ENCODE peak calls at places on chromosomes 11 and 22, in five cellular contexts. Q is HepG2, S is K562, N is H1, V is GM12878. W is an unnamed sample.
A peak's percentile ranks its signal among the peaks of the same experiment; 100 is the strongest.

GRCh38 chr11:109547356-109548027 is 125.5 kb downstream of the C11orf87 start:
- DNase-seq in Q (no peak), S (no peak), N (no peak), V (no peak), W (no peak)

GRCh38 chr22:30752771-30753170 is 58.1 kb downstream of the OSBP2 start:
- DNase-seq in Q (no peak), S (no peak), N (no peak), V (no peak), W (no peak)

GRCh38 chr11:67119577-67120391 is 721 bp downstream of the KDM2A start:
- DNase-seq in Q (no peak), S (peak; percentile 63), N (peak; percentile 54), V (no peak), W (peak; percentile 44)

GRCh38 chr11:64823568-64824119 is 13.3 kb upstream of the MEN1 start:
- DNase-seq in Q (no peak), S (no peak), N (no peak), V (no peak), W (no peak)

GRCh38 chr11:123300874-123301695 is 106.0 kb upstream of the CLMP start:
- DNase-seq in Q (no peak), S (no peak), N (no peak), V (peak; percentile 47), W (no peak)

GRCh38 chr11:122154227-122154626 is 38.2 kb upstream of the BLID start:
- DNase-seq in Q (no peak), S (no peak), N (no peak), V (no peak), W (peak; percentile 27)

GRCh38 chr22:41589260-41589600 is 410 bp downstream of the PMM1 start:
- DNase-seq in Q (no peak), S (no peak), N (peak; percentile 59), V (no peak), W (peak; percentile 60)

GRCh38 chr11:74345420-74345819 is 34.0 kb upstream of the P4HA3 start:
- DNase-seq in Q (no peak), S (no peak), N (no peak), V (no peak), W (no peak)

GRCh38 chr22:39185601-39186012 is 33.1 kb upstream of the CBX7 start:
- DNase-seq in Q (peak; percentile 50), S (no peak), N (no peak), V (no peak), W (no peak)

GRCh38 chr11:97893612-97894011 is 1127.1 kb upstream of the CNTN5 start:
- DNase-seq in Q (no peak), S (no peak), N (no peak), V (no peak), W (no peak)

GRCh38 chr11:40293655-40294342 is 1165.7 kb downstream of the LRRC4C start:
- DNase-seq in Q (peak; percentile 61), S (peak; percentile 64), N (peak; percentile 84), V (peak; percentile 30), W (peak; percentile 94)

GRCh38 chr11:58222730-58223129 is 6.0 kb downstream of the OR10Q1 start:
- DNase-seq in Q (no peak), S (no peak), N (no peak), V (no peak), W (no peak)

GRCh38 chr22:24133187-24133965 is 47.9 kb upstream of the SUSD2 start:
- DNase-seq in Q (no peak), S (no peak), N (no peak), V (no peak), W (peak; percentile 51)

GRCh38 chr11:130514316-130514715 is 65.9 kb downstream of the ADAMTS15 start:
- DNase-seq in Q (no peak), S (no peak), N (peak; percentile 34), V (no peak), W (no peak)

DNA sequence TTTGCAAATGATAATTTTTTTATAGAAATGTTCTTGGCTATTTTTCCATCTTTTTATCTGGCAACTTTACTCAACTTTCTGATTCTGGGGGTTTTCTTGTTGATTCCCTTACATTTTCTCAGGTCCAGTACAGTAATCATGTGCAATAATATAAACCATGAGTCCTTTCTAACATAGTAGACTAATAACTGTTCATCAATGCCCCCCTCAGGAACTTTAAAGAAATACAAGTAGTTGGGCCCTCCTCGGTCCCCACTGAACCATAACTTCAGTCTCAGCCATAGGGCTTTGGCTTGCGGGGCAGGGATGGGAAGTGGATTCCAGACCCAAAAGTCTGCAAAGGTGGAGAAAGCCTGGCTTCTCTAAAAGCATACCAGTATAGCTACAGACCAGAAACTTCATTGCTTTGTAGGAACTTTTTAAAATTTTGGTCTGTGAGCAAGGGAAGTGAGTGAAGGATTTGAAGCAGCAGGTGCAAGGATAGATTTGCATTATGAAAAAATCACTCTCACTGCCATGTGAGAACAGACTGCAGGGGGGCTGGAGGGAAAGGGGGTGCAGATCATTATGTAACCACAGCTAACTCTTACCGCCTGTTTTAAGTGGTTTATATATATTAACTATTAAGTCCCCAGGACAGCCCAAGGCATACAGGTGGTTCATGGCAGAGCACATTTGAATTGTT is 10.5 kb upstream of the TUB start:
- DNase-seq in Q (peak; percentile 20), S (peak; percentile 51), N (no peak), V (no peak), W (peak; percentile 60)
- H3K4me2 ChIP-seq in Q (no peak overlapping the region), S (no peak overlapping the region), N (no peak overlapping the region), V (no peak overlapping the region), W (no peak overlapping the region)

GRCh38 chr11:133007020-133007584 is 525.2 kb downstream of the OPCML start:
- DNase-seq in Q (no peak), S (no peak), N (no peak), V (no peak), W (no peak)

GRCh38 chr11:132999031-132999430 is 533.3 kb downstream of the OPCML start:
- DNase-seq in Q (no peak), S (no peak), N (no peak), V (no peak), W (no peak)

GRCh38 chr11:132999519-132999918 is 532.8 kb downstream of the OPCML start:
- DNase-seq in Q (no peak), S (no peak), N (no peak), V (no peak), W (peak; percentile 26)

DNA sequence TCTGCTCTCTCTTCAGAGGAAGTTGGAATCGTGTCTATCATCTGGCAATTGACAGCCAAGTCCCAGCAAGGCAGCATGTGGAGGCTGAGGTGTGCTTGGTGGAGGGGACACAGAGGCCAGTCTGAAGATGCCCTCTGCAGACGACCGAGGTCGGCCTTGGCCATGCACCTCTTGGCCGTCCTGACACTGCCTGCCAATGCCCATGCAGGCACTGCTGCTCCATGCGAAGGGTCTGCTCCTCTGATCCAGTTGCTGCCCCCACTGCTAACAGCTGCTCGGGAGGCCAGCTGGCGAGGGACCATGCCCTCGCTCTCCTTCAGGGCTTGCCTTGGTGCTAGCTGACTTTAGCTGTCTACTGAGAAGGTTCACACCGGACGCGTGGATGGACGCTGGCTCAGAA is 527.9 kb downstream of the OPCML start:
- DNase-seq in Q (no peak), S (no peak), N (no peak), V (no peak), W (no peak)
- H3K4me1 ChIP-seq in Q (no peaks in the 10 kb centered on the region), S (no peaks in the 10 kb centered on the region), N (no peaks in the 10 kb centered on the region), V (no peaks in the 10 kb centered on the region), W (peaks cover 5% of the 10 kb centered on the region)

GRCh38 chr11:89416961-89417360 is 74.2 kb downstream of the NOX4 start:
- DNase-seq in Q (no peak), S (no peak), N (no peak), V (no peak), W (peak; percentile 32)

GRCh38 chr11:89421718-89422117 is 69.5 kb downstream of the NOX4 start:
- DNase-seq in Q (no peak), S (no peak), N (no peak), V (no peak), W (no peak)

GRCh38 chr11:89420981-89421380 is 70.2 kb downstream of the NOX4 start:
- DNase-seq in Q (no peak), S (no peak), N (no peak), V (no peak), W (no peak)
- TF ChIP-seq CREB1 in Q (no peak), S (no peak), N (no peak), V (no peak), W (no peak)

DNA sequence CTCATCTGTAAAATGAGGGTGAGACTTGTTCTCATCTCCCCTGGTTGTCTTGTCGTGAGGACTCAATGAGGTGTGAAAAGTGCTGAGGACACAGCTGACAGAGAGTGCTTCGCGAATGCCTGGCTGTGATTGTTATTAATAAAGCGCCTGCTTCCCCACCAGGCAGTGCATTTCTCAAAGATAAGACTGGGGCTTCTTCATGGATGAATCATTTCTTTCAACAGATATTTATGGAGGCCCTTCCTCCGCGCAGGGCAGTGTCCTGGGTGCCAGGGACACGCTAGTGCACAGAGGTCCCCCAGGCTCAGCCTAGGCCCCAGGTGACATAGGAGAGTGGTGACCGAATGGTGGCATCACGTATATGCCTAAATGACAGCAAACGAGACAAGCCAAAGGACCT is 34.3 kb upstream of the SHISAL1 start:
- DNase-seq in Q (no peak), S (no peak), N (no peak), V (no peak), W (no peak)
- H3K4me2 ChIP-seq in Q (no peak overlapping the region), S (no peak overlapping the region), N (no peak overlapping the region), V (no peak overlapping the region), W (no peak overlapping the region)

GRCh38 chr22:46779023-46779422 is 16.6 kb downstream of the TBC1D22A start:
- DNase-seq in Q (no peak), S (no peak), N (no peak), V (no peak), W (no peak)
- H3K4me1 ChIP-seq in Q (peaks cover 32% of the 10 kb centered on the region), S (peaks cover 15% of the 10 kb centered on the region), N (peaks cover 8% of the 10 kb centered on the region), V (peaks cover 35% of the 10 kb centered on the region), W (peaks cover 10% of the 10 kb centered on the region)

GRCh38 chr22:49701380-49702067 is 126.1 kb downstream of the BRD1 start:
- DNase-seq in Q (no peak), S (no peak), N (peak; percentile 52), V (no peak), W (peak; percentile 25)
- TF ChIP-seq CREB1 in Q (no peak), S (no peak), N (no peak), V (no peak), W (no peak)

DNA sequence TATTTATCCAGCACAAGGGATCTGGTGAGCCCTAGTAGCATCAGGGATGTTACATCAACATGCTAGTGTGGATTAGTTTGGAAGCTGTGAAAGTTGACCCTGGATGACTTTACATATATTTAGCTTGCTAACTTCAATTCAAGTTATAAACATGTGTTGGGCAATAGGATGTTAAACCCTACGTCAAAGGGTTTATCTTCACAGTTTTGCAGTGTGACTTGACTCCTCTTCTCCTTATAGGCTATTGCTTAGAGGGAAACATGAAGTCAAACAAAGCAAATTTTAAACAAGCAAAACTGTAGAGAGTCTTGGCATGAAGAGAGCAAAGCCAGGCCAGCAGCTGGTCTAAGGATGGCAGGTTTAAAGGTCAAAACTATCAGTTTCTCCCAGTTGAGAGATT is 11.3 kb upstream of the CTSC start:
- DNase-seq in Q (no peak), S (no peak), N (no peak), V (no peak), W (no peak)
- H3K4me2 ChIP-seq in Q (no peak overlapping the region), S (no peak overlapping the region), N (no peak overlapping the region), V (no peak overlapping the region), W (no peak overlapping the region)